ENCODE peak calls at places on chromosomes 12 and 14, in eight cellular contexts. One of them, this sample, is unnamed.

GRCh38 chr14:105041841-105042765 is 21.2 kb upstream of the CDCA4 start:
- DNase-seq in keratinocyte: no peak
- DNase-seq in mammary epithelial cell: no peak
- DNase-seq in NCI-H460: no peak
- DNase-seq in AML-193: no peak
- DNase-seq in colonic mucosa: no peak
- DNase-seq in NCI-H1092: no peak
- DNase-seq in psoas muscle: no peak
- DNase-seq in this sample: no peak

GRCh38 chr14:20802341-20803084 is at the start of gene RNASE1:
- DNase-seq in keratinocyte: no peak
- DNase-seq in AML-193: no peak
- DNase-seq in NCI-H1092: no peak
- DNase-seq in mammary epithelial cell: no peak
- DNase-seq in psoas muscle: peak
- DNase-seq in colonic mucosa: peak
- DNase-seq in NCI-H460: no peak
- DNase-seq in this sample: no peak

GRCh38 chr14:51006781-51007211 is 62.5 kb upstream of the PYGL start:
- DNase-seq in colonic mucosa: no peak
- DNase-seq in psoas muscle: peak
- DNase-seq in NCI-H1092: no peak
- DNase-seq in keratinocyte: no peak
- DNase-seq in NCI-H460: no peak
- DNase-seq in mammary epithelial cell: peak
- DNase-seq in AML-193: peak
- DNase-seq in this sample: no peak

GRCh38 chr14:100546051-100546443 is 41.2 kb downstream of the BEGAIN start:
- DNase-seq in AML-193: no peak
- DNase-seq in NCI-H1092: no peak
- DNase-seq in NCI-H460: no peak
- DNase-seq in keratinocyte: no peak
- DNase-seq in mammary epithelial cell: no peak
- DNase-seq in colonic mucosa: peak
- DNase-seq in psoas muscle: no peak
- DNase-seq in this sample: peak

GRCh38 chr14:78310263-78310662 is 140.1 kb downstream of the NRXN3 start:
- DNase-seq in mammary epithelial cell: no peak
- DNase-seq in colonic mucosa: no peak
- DNase-seq in psoas muscle: no peak
- DNase-seq in NCI-H460: no peak
- DNase-seq in AML-193: no peak
- DNase-seq in keratinocyte: no peak
- DNase-seq in NCI-H1092: peak
- DNase-seq in this sample: no peak

GRCh38 chr12:10031318-10031717 is 836 bp downstream of the CLEC9A start:
- DNase-seq in AML-193: peak
- DNase-seq in mammary epithelial cell: no peak
- DNase-seq in keratinocyte: no peak
- DNase-seq in psoas muscle: no peak
- DNase-seq in colonic mucosa: no peak
- DNase-seq in NCI-H460: no peak
- DNase-seq in NCI-H1092: no peak
- DNase-seq in this sample: no peak

GRCh38 chr12:94074970-94075695 is 73.2 kb upstream of the PLXNC1 start:
- DNase-seq in NCI-H1092: no peak
- DNase-seq in NCI-H460: peak
- DNase-seq in colonic mucosa: peak
- DNase-seq in psoas muscle: peak
- DNase-seq in keratinocyte: no peak
- DNase-seq in mammary epithelial cell: peak
- DNase-seq in AML-193: peak
- DNase-seq in this sample: peak

GRCh38 chr12:87935216-87935615 is 94.0 kb downstream of the C12orf50 start:
- DNase-seq in NCI-H460: no peak
- DNase-seq in psoas muscle: no peak
- DNase-seq in keratinocyte: no peak
- DNase-seq in AML-193: no peak
- DNase-seq in NCI-H1092: no peak
- DNase-seq in mammary epithelial cell: peak
- DNase-seq in colonic mucosa: no peak
- DNase-seq in this sample: no peak

GRCh38 chr14:26328766-26329165 is 269.1 kb downstream of the NOVA1 start:
- DNase-seq in NCI-H1092: no peak
- DNase-seq in keratinocyte: no peak
- DNase-seq in psoas muscle: no peak
- DNase-seq in colonic mucosa: no peak
- DNase-seq in AML-193: no peak
- DNase-seq in NCI-H460: no peak
- DNase-seq in mammary epithelial cell: no peak
- DNase-seq in this sample: no peak

GRCh38 chr12:6550294-6551062 is 5.4 kb downstream of the IFFO1 start:
- DNase-seq in keratinocyte: no peak
- DNase-seq in colonic mucosa: no peak
- DNase-seq in mammary epithelial cell: no peak
- DNase-seq in NCI-H460: no peak
- DNase-seq in AML-193: peak
- DNase-seq in psoas muscle: no peak
- DNase-seq in NCI-H1092: no peak
- DNase-seq in this sample: no peak

GRCh38 chr12:108360487-108360886 is 21.4 kb upstream of the CMKLR1 start:
- DNase-seq in colonic mucosa: no peak
- DNase-seq in NCI-H460: no peak
- DNase-seq in mammary epithelial cell: peak
- DNase-seq in psoas muscle: no peak
- DNase-seq in keratinocyte: no peak
- DNase-seq in NCI-H1092: no peak
- DNase-seq in AML-193: no peak
- DNase-seq in this sample: no peak

GRCh38 chr12:50282581-50283229 is 615 bp downstream of the LIMA1 start:
- DNase-seq in keratinocyte: no peak
- DNase-seq in NCI-H1092: no peak
- DNase-seq in AML-193: no peak
- DNase-seq in NCI-H460: no peak
- DNase-seq in mammary epithelial cell: peak
- DNase-seq in colonic mucosa: peak
- DNase-seq in psoas muscle: no peak
- DNase-seq in this sample: peak

GRCh38 chr12:32454075-32454474 is 54.7 kb downstream of the FGD4 start:
- DNase-seq in colonic mucosa: no peak
- DNase-seq in mammary epithelial cell: peak
- DNase-seq in NCI-H460: no peak
- DNase-seq in keratinocyte: peak
- DNase-seq in NCI-H1092: no peak
- DNase-seq in AML-193: no peak
- DNase-seq in psoas muscle: no peak
- DNase-seq in this sample: no peak

GRCh38 chr12:123075591-123076171 is 75.2 kb downstream of the PITPNM2 start:
- DNase-seq in AML-193: no peak
- DNase-seq in NCI-H460: no peak
- DNase-seq in NCI-H1092: no peak
- DNase-seq in keratinocyte: no peak
- DNase-seq in psoas muscle: no peak
- DNase-seq in mammary epithelial cell: no peak
- DNase-seq in colonic mucosa: peak
- DNase-seq in this sample: peak

GRCh38 chr12:58844161-58844560 is 76.1 kb downstream of the LRIG3 start:
- DNase-seq in NCI-H1092: no peak
- DNase-seq in AML-193: no peak
- DNase-seq in psoas muscle: no peak
- DNase-seq in NCI-H460: no peak
- DNase-seq in keratinocyte: no peak
- DNase-seq in mammary epithelial cell: no peak
- DNase-seq in colonic mucosa: no peak
- DNase-seq in this sample: no peak

GRCh38 chr12:28140404-28140803 is 49.9 kb upstream of the CCDC91 start:
- DNase-seq in colonic mucosa: no peak
- DNase-seq in AML-193: no peak
- DNase-seq in mammary epithelial cell: no peak
- DNase-seq in psoas muscle: no peak
- DNase-seq in NCI-H460: no peak
- DNase-seq in keratinocyte: no peak
- DNase-seq in NCI-H1092: no peak
- DNase-seq in this sample: no peak

GRCh38 chr12:71704920-71705319 is 19.0 kb downstream of the TMEM19 start:
- DNase-seq in psoas muscle: no peak
- DNase-seq in AML-193: no peak
- DNase-seq in NCI-H460: no peak
- DNase-seq in colonic mucosa: no peak
- DNase-seq in NCI-H1092: no peak
- DNase-seq in mammary epithelial cell: no peak
- DNase-seq in keratinocyte: no peak
- DNase-seq in this sample: no peak

GRCh38 chr12:120851444-120851843 is 52.7 kb downstream of the SPPL3 start:
- DNase-seq in colonic mucosa: no peak
- DNase-seq in NCI-H1092: no peak
- DNase-seq in NCI-H460: no peak
- DNase-seq in mammary epithelial cell: no peak
- DNase-seq in AML-193: no peak
- DNase-seq in psoas muscle: no peak
- DNase-seq in keratinocyte: no peak
- DNase-seq in this sample: no peak

GRCh38 chr14:56874375-56874774 is 64.1 kb upstream of the OTX2 start:
- DNase-seq in NCI-H460: no peak
- DNase-seq in mammary epithelial cell: peak
- DNase-seq in AML-193: peak
- DNase-seq in psoas muscle: no peak
- DNase-seq in colonic mucosa: peak
- DNase-seq in keratinocyte: no peak
- DNase-seq in NCI-H1092: peak
- DNase-seq in this sample: peak

GRCh38 chr12:93989913-93990312 is 158.5 kb upstream of the PLXNC1 start:
- DNase-seq in AML-193: no peak
- DNase-seq in psoas muscle: no peak
- DNase-seq in colonic mucosa: no peak
- DNase-seq in NCI-H460: no peak
- DNase-seq in keratinocyte: no peak
- DNase-seq in NCI-H1092: no peak
- DNase-seq in mammary epithelial cell: no peak
- DNase-seq in this sample: no peak

GRCh38 chr12:26833692-26834168 is 736 bp upstream of the ITPR2 start:
- DNase-seq in psoas muscle: peak
- DNase-seq in NCI-H460: no peak
- DNase-seq in keratinocyte: no peak
- DNase-seq in NCI-H1092: no peak
- DNase-seq in mammary epithelial cell: peak
- DNase-seq in AML-193: peak
- DNase-seq in colonic mucosa: peak
- DNase-seq in this sample: peak

GRCh38 chr12:43805149-43805856 is 814 bp downstream of the TWF1 start:
- DNase-seq in keratinocyte: no peak
- DNase-seq in NCI-H1092: no peak
- DNase-seq in AML-193: peak
- DNase-seq in psoas muscle: no peak
- DNase-seq in colonic mucosa: peak
- DNase-seq in mammary epithelial cell: peak
- DNase-seq in NCI-H460: no peak
- DNase-seq in this sample: no peak

GRCh38 chr14:51304956-51305355 is 64.9 kb downstream of the TMX1 start:
- DNase-seq in NCI-H460: no peak
- DNase-seq in colonic mucosa: no peak
- DNase-seq in psoas muscle: no peak
- DNase-seq in keratinocyte: peak
- DNase-seq in mammary epithelial cell: peak
- DNase-seq in NCI-H1092: no peak
- DNase-seq in AML-193: no peak
- DNase-seq in this sample: no peak

GRCh38 chr12:98752726-98753125 is 107.6 kb downstream of the APAF1 start:
- DNase-seq in NCI-H1092: no peak
- DNase-seq in keratinocyte: no peak
- DNase-seq in AML-193: no peak
- DNase-seq in mammary epithelial cell: no peak
- DNase-seq in NCI-H460: no peak
- DNase-seq in psoas muscle: no peak
- DNase-seq in colonic mucosa: no peak
- DNase-seq in this sample: no peak

GRCh38 chr14:103013028-103013427 is 44.3 kb downstream of the CDC42BPB start:
- DNase-seq in mammary epithelial cell: no peak
- DNase-seq in AML-193: no peak
- DNase-seq in psoas muscle: no peak
- DNase-seq in NCI-H460: no peak
- DNase-seq in NCI-H1092: no peak
- DNase-seq in colonic mucosa: no peak
- DNase-seq in keratinocyte: no peak
- DNase-seq in this sample: no peak

GRCh38 chr12:47527816-47528215 is 178.0 kb downstream of the RPAP3 start:
- DNase-seq in psoas muscle: no peak
- DNase-seq in keratinocyte: no peak
- DNase-seq in NCI-H1092: no peak
- DNase-seq in NCI-H460: no peak
- DNase-seq in AML-193: no peak
- DNase-seq in colonic mucosa: no peak
- DNase-seq in mammary epithelial cell: no peak
- DNase-seq in this sample: no peak

GRCh38 chr12:85279449-85280137 is 427 bp upstream of the ALX1 start:
- DNase-seq in colonic mucosa: no peak
- DNase-seq in mammary epithelial cell: no peak
- DNase-seq in psoas muscle: peak
- DNase-seq in NCI-H1092: no peak
- DNase-seq in keratinocyte: no peak
- DNase-seq in NCI-H460: no peak
- DNase-seq in AML-193: no peak
- DNase-seq in this sample: peak

GRCh38 chr14:100230361-100230760 is 8.6 kb upstream of the YY1 start:
- DNase-seq in colonic mucosa: no peak
- DNase-seq in mammary epithelial cell: no peak
- DNase-seq in psoas muscle: no peak
- DNase-seq in NCI-H460: no peak
- DNase-seq in keratinocyte: no peak
- DNase-seq in NCI-H1092: no peak
- DNase-seq in AML-193: no peak
- DNase-seq in this sample: no peak

GRCh38 chr14:57382283-57382682 is 8.1 kb upstream of the NAA30 start:
- DNase-seq in psoas muscle: no peak
- DNase-seq in AML-193: no peak
- DNase-seq in keratinocyte: peak
- DNase-seq in NCI-H460: no peak
- DNase-seq in colonic mucosa: no peak
- DNase-seq in mammary epithelial cell: peak
- DNase-seq in NCI-H1092: no peak
- DNase-seq in this sample: no peak

This sample was measured in HEK293T.